ENCODE peak calls at places on chromosomes 16 and 17, in four cellular contexts. N is fibroblast of lung, S is right lobe of liver, H is neuronal stem cell. F is an unnamed sample. For H3K4me1, the result is how much of the 10 kb centered on the place peaks cover.

GRCh38 chr17:8599351-8600011 is 31.0 kb downstream of the MYH10 start:
- DNase-seq in N (no peak), S (no peak), H (no peak), F (no peak)

GRCh38 chr17:83149761-83150251 is 70.4 kb downstream of the METRNL start:
- DNase-seq in N (peak), S (no peak), H (no peak), F (no peak)

GRCh38 chr16:57894390-57895080 is 76.4 kb downstream of the CNGB1 start:
- DNase-seq in N (no peak), S (no peak), H (no peak), F (no peak)

GRCh38 chr16:47377156-47377555 is 83.7 kb downstream of the ITFG1 start:
- DNase-seq in N (peak), S (no peak), H (no peak), F (no peak)

GRCh38 chr17:64214950-64215349 is 48.1 kb downstream of the TEX2 start:
- DNase-seq in N (peak), S (no peak), H (no peak), F (no peak)

GRCh38 chr16:29198731-29199521 is 207.6 kb downstream of the NPIPB11 start:
- DNase-seq in N (no peak), S (no peak), H (no peak), F (peak)

GRCh38 chr17:8310601-8311123 is 621 bp downstream of the ARHGEF15 start:
- DNase-seq in N (no peak), S (no peak), H (no peak), F (peak)

GRCh38 chr16:35255186-35255803 is 1795.9 kb downstream of the TP53TG3F start:
- DNase-seq in N (no peak), S (no peak), H (no peak), F (no peak)

GRCh38 chr16:48366165-48367093 is 18.8 kb downstream of the SIAH1 start:
- DNase-seq in N (peak), S (no peak), H (no peak), F (peak)

GRCh38 chr17:41452276-41452675 is 11.5 kb upstream of the KRT38 start:
- DNase-seq in N (no peak), S (no peak), H (no peak), F (no peak)

GRCh38 chr16:11410382-11411058 is 65.3 kb downstream of the RMI2 start:
- DNase-seq in N (no peak), S (peak), H (no peak), F (no peak)

GRCh38 chr17:70091681-70092080 is 16.7 kb downstream of the KCNJ16 start:
- DNase-seq in N (no peak), S (no peak), H (no peak), F (no peak)

GRCh38 chr17:75241502-75241901 is 19.9 kb downstream of the GGA3 start:
- DNase-seq in N (no peak), S (no peak), H (no peak), F (no peak)

GRCh38 chr17:35612924-35613521 is 25.9 kb downstream of the AP2B1 start:
- DNase-seq in N (peak), S (peak), H (peak), F (peak)

GRCh38 chr16:66099261-66099660 is 267.2 kb upstream of the CDH5 start:
- DNase-seq in N (no peak), S (no peak), H (no peak), F (no peak)

GRCh38 chr16:57045694-57046381 is 46.5 kb upstream of the CPNE2 start:
- DNase-seq in N (peak), S (no peak), H (peak), F (peak)

GRCh38 chr16:14179116-14179515 is 108.0 kb downstream of the MRTFB start:
- DNase-seq in N (peak), S (no peak), H (no peak), F (no peak)
- H3K4me3 ChIP-seq in N (no peak), S (no peak), H (no peak), F (no peak)

GRCh38 chr16:82059161-82059982 is 24.3 kb downstream of the HSD17B2 start:
- DNase-seq in N (no peak), S (no peak), H (no peak), F (no peak)
- H3K4me1 ChIP-seq in N (under half), S (half or more), H (under half), F (under half)

GRCh38 chr16:85448557-85449194 is 164.4 kb upstream of the GSE1 start:
- DNase-seq in N (no peak), S (peak), H (no peak), F (no peak)
- H3K27ac ChIP-seq in N (no peak), S (peak), H (no peak), F (no peak)

DNA sequence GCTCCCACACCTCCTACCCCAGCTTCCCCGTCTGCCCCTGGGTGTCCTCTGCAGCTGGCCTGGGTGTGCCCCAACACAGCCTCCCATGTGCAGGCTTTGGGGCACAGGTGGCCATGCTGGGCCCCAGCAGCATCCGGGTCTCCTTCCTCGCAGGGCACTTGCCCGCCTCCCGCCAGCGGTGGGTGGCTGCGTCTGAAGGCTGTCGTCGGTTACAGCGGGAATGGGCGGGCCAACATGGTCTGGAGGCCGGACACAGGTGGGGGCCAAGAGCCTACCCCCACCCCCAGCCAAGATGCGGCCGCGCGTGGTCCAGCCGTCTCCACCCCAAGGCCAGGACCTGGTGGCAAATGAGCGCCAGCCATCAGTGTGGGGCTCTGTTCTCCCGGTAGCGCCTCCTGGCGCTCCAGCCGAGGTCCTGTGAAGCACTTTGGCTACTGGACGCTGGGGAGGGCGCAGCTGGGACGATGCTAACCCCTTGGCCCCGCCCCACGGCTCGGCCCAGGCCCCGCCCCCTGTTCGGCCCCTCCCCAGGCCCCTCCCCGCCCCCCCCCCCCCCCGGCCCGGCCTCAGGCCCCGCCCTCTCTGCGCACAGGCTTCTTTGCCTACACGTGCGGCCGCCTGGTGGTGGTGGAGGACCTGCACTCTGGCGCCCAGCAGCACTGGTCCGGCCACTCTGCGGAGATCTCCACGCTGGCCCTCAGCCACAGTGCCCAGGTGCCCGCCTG is 7.3 kb upstream of the RHOT2 start:
- DNase-seq in N (peak), S (peak), H (peak), F (peak)
- H3K4me3 ChIP-seq in N (no peak), S (peak), H (no peak), F (no peak)

GRCh38 chr17:802901-803881 is 21.0 kb downstream of the MRM3 start:
- DNase-seq in N (no peak), S (no peak), H (no peak), F (no peak)

GRCh38 chr17:804541-805435 is 22.6 kb downstream of the MRM3 start:
- DNase-seq in N (no peak), S (no peak), H (no peak), F (no peak)

GRCh38 chr17:807146-808002 is 25.2 kb downstream of the MRM3 start:
- DNase-seq in N (no peak), S (no peak), H (no peak), F (no peak)

GRCh38 chr17:806346-807145 is 24.4 kb downstream of the MRM3 start:
- DNase-seq in N (no peak), S (no peak), H (no peak), F (no peak)

DNA sequence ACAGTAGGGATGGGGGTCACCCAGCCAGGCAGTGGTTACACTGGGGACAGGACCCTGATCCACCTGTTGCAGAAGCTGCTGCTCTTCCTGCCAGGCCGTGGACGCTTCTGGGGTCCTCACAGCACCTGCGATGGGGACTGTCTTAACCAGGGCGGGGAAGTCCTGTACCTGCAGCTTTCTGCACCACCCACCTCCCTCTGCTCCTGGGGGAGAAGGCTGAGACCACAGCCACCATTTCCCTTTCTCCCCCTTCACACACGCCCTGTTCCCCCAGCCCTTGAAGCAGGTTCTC is 25.8 kb downstream of the MRM3 start:
- DNase-seq in N (no peak), S (no peak), H (no peak), F (no peak)
- H3K4me1 ChIP-seq in N (under half), S (under half), H (under half), F (under half)

GRCh38 chr16:2854700-2855309 is 3.2 kb downstream of the PRSS22 start:
- DNase-seq in N (no peak), S (no peak), H (no peak), F (no peak)

GRCh38 chr16:2857451-2858244 is at the start of gene PRSS22:
- DNase-seq in N (no peak), S (no peak), H (no peak), F (no peak)

GRCh38 chr16:2855536-2855935 is 2.4 kb downstream of the PRSS22 start:
- DNase-seq in N (no peak), S (no peak), H (no peak), F (no peak)

GRCh38 chr16:2856686-2857450 is 1.1 kb downstream of the PRSS22 start:
- DNase-seq in N (no peak), S (no peak), H (no peak), F (no peak)

DNA sequence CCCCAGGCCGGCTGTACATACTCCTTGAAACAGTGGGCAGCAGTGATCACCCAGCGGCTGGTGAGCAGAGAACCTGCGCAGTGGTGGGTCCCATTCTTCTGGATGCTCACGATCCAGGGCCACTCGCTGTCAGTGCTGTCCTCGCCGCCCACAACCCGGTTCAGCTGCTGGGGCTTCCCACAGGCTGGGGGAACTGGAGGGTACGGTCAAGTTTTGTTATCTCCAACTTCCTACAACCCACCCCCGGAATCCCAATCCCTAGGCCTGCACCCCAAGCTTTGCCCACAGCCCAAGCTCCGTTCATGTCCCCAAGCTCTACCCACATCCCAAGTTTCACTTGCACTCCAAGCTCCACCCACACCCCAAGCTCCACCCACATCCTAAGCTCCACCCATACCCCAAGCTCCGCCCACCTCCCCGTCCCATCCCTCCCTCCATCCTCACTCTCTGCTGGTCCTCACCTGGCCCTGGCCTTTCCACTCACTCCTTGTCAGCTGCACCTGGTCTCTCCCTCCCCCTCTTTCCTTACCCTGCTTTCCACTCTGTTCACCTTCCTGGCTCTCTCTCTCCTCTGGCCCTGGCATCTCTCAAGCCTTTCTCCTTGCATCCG is 1.8 kb downstream of the PRSS22 start:
- DNase-seq in N (no peak), S (no peak), H (no peak), F (no peak)
- H3K27ac ChIP-seq in N (no peak), S (no peak), H (no peak), F (no peak)

GRCh38 chr17:48561894-48562810 is 16.0 kb downstream of the HOXB4 start:
- DNase-seq in N (no peak), S (no peak), H (no peak), F (no peak)
- H3K4me3 ChIP-seq in N (peak), S (no peak), H (no peak), F (no peak)

GRCh38 chr16:15485175-15485574 is 50.8 kb downstream of the BMERB1 start:
- DNase-seq in N (no peak), S (no peak), H (no peak), F (no peak)

GRCh38 chr16:15484662-15485061 is 50.3 kb downstream of the BMERB1 start:
- DNase-seq in N (peak), S (no peak), H (no peak), F (no peak)

GRCh38 chr16:15487336-15488284 is 53.2 kb downstream of the BMERB1 start:
- DNase-seq in N (peak), S (no peak), H (no peak), F (no peak)

GRCh38 chr16:15489016-15489415 is 54.6 kb downstream of the BMERB1 start:
- DNase-seq in N (no peak), S (no peak), H (no peak), F (no peak)

GRCh38 chr16:15486661-15487060 is 52.3 kb downstream of the BMERB1 start:
- DNase-seq in N (no peak), S (no peak), H (no peak), F (no peak)
- H3K4me1 ChIP-seq in N (under half), S (under half), H (under half), F (under half)

DNA sequence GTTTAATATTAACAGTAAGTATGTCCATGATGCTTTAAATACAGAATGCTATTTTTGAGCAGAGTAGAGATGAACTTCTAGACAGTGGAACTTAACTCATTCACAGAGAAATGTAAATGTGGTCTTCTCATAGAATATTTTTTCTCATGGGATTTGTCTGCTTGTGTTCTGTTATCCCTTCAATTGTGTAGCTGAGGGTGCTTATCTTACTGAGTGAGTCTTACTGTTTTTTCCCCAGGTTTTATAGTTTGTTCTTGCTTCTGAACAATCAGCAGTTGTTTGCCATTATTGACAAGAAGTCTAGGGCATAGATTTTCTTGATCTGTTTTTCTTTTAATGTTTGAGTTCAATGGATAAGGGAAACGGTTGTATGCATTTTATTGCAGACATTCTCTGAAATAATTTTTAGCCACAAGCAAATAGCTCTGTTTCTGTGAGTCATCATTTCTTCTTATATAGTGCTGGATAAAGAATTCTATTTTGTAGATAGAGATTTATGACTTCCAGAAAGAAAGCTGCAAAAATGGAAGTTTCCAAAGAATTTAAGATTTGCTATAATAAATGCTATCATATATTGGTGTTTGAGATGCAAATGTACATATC is 60.5 kb downstream of the NF1 start:
- DNase-seq in N (peak), S (no peak), H (no peak), F (no peak)
- H3K27ac ChIP-seq in N (no peak), S (no peak), H (no peak), F (no peak)

GRCh38 chr17:29389994-29390855 is at the start of gene TAOK1:
- DNase-seq in N (peak), S (peak), H (peak), F (peak)

GRCh38 chr17:29384901-29385300 is 5.3 kb upstream of the TAOK1 start:
- DNase-seq in N (no peak), S (no peak), H (no peak), F (no peak)

GRCh38 chr17:29383687-29384086 is 6.5 kb upstream of the TAOK1 start:
- DNase-seq in N (peak), S (no peak), H (no peak), F (no peak)

GRCh38 chr17:29388937-29389336 is 1.2 kb upstream of the TAOK1 start:
- DNase-seq in N (no peak), S (no peak), H (no peak), F (no peak)

GRCh38 chr17:29386760-29387159 is 3.4 kb upstream of the TAOK1 start:
- DNase-seq in N (no peak), S (no peak), H (no peak), F (no peak)
- H3K4me3 ChIP-seq in N (no peak), S (no peak), H (no peak), F (no peak)